ENCODE peak calls at places on chromosomes 4 and X, in four cellular contexts. One of them, this sample, is unnamed.

GRCh38 chr4:41009411-41009810 is 204.9 kb downstream of the APBB2 start:
- DNase-seq in sigmoid colon: no peak
- DNase-seq in GM12891: no peak
- DNase-seq in HepG2: no peak
- DNase-seq in this sample: no peak

GRCh38 chr4:119851649-119852048 is 215.0 kb downstream of the MAD2L1 start:
- DNase-seq in sigmoid colon: no peak
- DNase-seq in HepG2: no peak
- DNase-seq in GM12891: no peak
- DNase-seq in this sample: no peak

GRCh38 chr4:142474398-142475087 is 371.6 kb downstream of the INPP4B start:
- DNase-seq in HepG2: no peak
- DNase-seq in GM12891: no peak
- DNase-seq in sigmoid colon: no peak
- DNase-seq in this sample: no peak

GRCh38 chr4:88102029-88102428 is 56.4 kb downstream of the ABCG2 start:
- DNase-seq in GM12891: no peak
- DNase-seq in sigmoid colon: no peak
- DNase-seq in HepG2: no peak
- DNase-seq in this sample: no peak

GRCh38 chr4:133775881-133776280 is 425.7 kb downstream of the PABPC4L start:
- DNase-seq in sigmoid colon: no peak
- DNase-seq in HepG2: no peak
- DNase-seq in GM12891: no peak
- DNase-seq in this sample: no peak

GRCh38 chr4:48022192-48022799 is 5.7 kb downstream of the NIPAL1 start:
- DNase-seq in HepG2: no peak
- DNase-seq in sigmoid colon: no peak
- DNase-seq in GM12891: no peak
- DNase-seq in this sample: no peak

GRCh38 chrX:67614414-67614813 is 70.6 kb downstream of the AR start:
- DNase-seq in GM12891: no peak
- DNase-seq in HepG2: no peak
- DNase-seq in sigmoid colon: no peak
- DNase-seq in this sample: no peak

GRCh38 chr4:7759221-7759620 is 180.4 kb downstream of the AFAP1 start:
- DNase-seq in GM12891: peak
- DNase-seq in sigmoid colon: no peak
- DNase-seq in HepG2: no peak
- DNase-seq in this sample: no peak

GRCh38 chr4:62429297-62429696 is 1229.2 kb downstream of the ADGRL3 start:
- DNase-seq in HepG2: no peak
- DNase-seq in sigmoid colon: no peak
- DNase-seq in GM12891: no peak
- DNase-seq in this sample: no peak

GRCh38 chr4:92031825-92032224 is 271.9 kb upstream of the GRID2 start:
- DNase-seq in HepG2: no peak
- DNase-seq in GM12891: no peak
- DNase-seq in sigmoid colon: no peak
- DNase-seq in this sample: no peak

GRCh38 chrX:45623266-45623665 is 422.6 kb upstream of the DIPK2B start:
- DNase-seq in HepG2: no peak
- DNase-seq in GM12891: no peak
- DNase-seq in sigmoid colon: no peak
- DNase-seq in this sample: no peak

GRCh38 chrX:32170481-32170880 is 1040.9 kb downstream of the DMD start:
- DNase-seq in HepG2: no peak
- DNase-seq in GM12891: no peak
- DNase-seq in sigmoid colon: no peak
- DNase-seq in this sample: no peak

GRCh38 chrX:123570011-123570590 is 162.8 kb downstream of the THOC2 start:
- DNase-seq in sigmoid colon: no peak
- DNase-seq in HepG2: no peak
- DNase-seq in GM12891: no peak
- DNase-seq in this sample: no peak

GRCh38 chr4:156594619-156595018 is 377.0 kb downstream of the PDGFC start:
- DNase-seq in HepG2: no peak
- DNase-seq in GM12891: no peak
- DNase-seq in sigmoid colon: peak
- DNase-seq in this sample: peak

GRCh38 chrX:29066516-29066915 is 479.3 kb downstream of the IL1RAPL1 start:
- DNase-seq in HepG2: no peak
- DNase-seq in GM12891: no peak
- DNase-seq in sigmoid colon: no peak
- DNase-seq in this sample: no peak

GRCh38 chr4:80079255-80079923 is 6.4 kb upstream of the ANTXR2 start:
- DNase-seq in sigmoid colon: no peak
- DNase-seq in GM12891: no peak
- DNase-seq in HepG2: no peak
- DNase-seq in this sample: peak

GRCh38 chrX:1481636-1482529 is 29.2 kb upstream of the ASMTL start:
- DNase-seq in GM12891: no peak
- DNase-seq in sigmoid colon: peak
- DNase-seq in HepG2: peak
- DNase-seq in this sample: no peak
- TF ChIP-seq POLR2A in GM12891: peak
- TF ChIP-seq POLR2A in sigmoid colon: no peak
- TF ChIP-seq POLR2A in HepG2: peak
- TF ChIP-seq POLR2A in this sample: no peak

DNA sequence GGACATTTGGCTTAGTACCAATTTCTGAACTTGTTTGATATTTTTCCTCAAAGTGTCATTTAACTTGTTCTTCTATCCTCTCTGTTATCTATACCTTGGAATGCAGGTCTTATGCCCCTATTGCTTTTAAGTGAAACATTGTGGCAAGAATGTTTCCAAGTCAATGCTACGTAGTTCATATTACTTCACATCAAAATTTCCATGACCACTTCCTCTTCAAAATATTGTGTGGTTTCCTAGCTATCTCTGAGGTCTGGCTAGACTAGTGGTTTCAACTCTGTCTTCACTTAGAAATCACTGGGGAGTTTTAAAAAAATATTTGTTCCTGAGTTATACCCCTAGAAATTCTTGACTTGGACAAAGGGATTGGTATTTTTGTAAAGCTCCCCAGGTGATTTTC is 20.2 kb upstream of the RASGEF1B start:
- DNase-seq in sigmoid colon: no peak
- DNase-seq in HepG2: no peak
- DNase-seq in GM12891: no peak
- DNase-seq in this sample: no peak
- TF ChIP-seq POLR2AphosphoS5 in sigmoid colon: peak
- TF ChIP-seq POLR2AphosphoS5 in HepG2: no peak
- TF ChIP-seq POLR2AphosphoS5 in GM12891: no peak
- TF ChIP-seq POLR2AphosphoS5 in this sample: no peak

GRCh38 chr4:163335384-163335783 is 3.0 kb upstream of the NPY1R start:
- DNase-seq in sigmoid colon: no peak
- DNase-seq in HepG2: no peak
- DNase-seq in GM12891: no peak
- DNase-seq in this sample: no peak

GRCh38 chr4:163330828-163331628 is 1.4 kb downstream of the NPY1R start:
- DNase-seq in GM12891: no peak
- DNase-seq in sigmoid colon: no peak
- DNase-seq in HepG2: no peak
- DNase-seq in this sample: no peak

GRCh38 chr4:163331629-163332360 is 601 bp downstream of the NPY1R start:
- DNase-seq in HepG2: no peak
- DNase-seq in sigmoid colon: no peak
- DNase-seq in GM12891: peak
- DNase-seq in this sample: no peak

DNA sequence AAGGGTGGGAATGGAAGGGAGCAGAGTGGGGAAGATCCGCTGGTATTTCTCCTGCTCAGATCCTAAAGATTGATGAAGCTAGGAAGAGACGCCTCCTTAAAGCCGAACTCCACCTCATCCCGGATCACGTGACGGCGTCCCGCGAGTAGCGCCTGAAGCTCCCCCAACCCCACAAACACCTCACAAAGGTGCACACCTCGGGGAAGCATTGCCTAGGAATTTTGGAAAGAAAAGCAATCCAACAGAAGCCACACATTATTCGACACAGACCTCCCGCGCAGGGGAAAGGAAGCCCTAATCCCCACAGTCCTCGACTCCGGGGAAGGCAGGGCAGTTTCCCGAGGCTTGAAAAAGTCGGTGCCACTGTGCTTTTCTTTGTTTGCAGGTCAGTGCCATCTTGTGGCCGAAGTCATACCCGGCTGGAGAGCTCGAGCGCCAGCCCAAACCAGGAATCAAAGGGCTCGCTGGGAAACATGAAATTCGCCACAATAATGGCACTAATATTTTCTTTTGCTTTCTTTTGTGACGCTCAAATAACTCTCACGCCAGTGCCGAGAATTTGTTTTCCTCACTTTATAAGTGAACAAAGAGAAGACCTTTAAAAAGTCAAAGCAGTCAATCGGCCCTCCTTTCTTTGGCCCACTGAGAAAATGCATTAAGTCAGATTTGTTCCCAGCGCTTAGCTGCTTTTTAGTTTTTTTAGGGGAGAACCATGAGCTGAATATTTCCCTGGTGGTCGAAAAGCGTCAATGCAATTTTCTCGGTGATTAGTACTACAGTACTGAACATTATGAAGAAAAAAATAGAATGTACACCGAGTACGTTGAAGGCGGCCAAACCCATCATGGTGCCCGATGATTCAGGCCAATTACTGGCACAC is at the start of gene NPY1R:
- DNase-seq in sigmoid colon: peak
- DNase-seq in GM12891: peak
- DNase-seq in HepG2: peak
- DNase-seq in this sample: peak
- TF ChIP-seq POLR2A in sigmoid colon: no peak
- TF ChIP-seq POLR2A in GM12891: no peak
- TF ChIP-seq POLR2A in HepG2: no peak
- TF ChIP-seq POLR2A in this sample: no peak

GRCh38 chr4:87026795-87027495 is 92.1 kb downstream of the AFF1 start:
- DNase-seq in HepG2: no peak
- DNase-seq in sigmoid colon: no peak
- DNase-seq in GM12891: peak
- DNase-seq in this sample: peak
- TF ChIP-seq POLR2AphosphoS5 in HepG2: no peak
- TF ChIP-seq POLR2AphosphoS5 in sigmoid colon: no peak
- TF ChIP-seq POLR2AphosphoS5 in GM12891: no peak
- TF ChIP-seq POLR2AphosphoS5 in this sample: no peak

This sample was measured in upper lobe of left lung.